ENCODE peak calls at places on chromosomes 5 and 9, in nine cellular contexts. O is mammary epithelial cell, S is glomerular endothelial cell, Q is LoVo, W is MCF 10A, Y is NCI-H510A treated with DMSO at 0.1 percent for 48 hours, P is ELR, E is adrenal gland, H is activated T-helper 1 cell treated with Interleukin-2 at 50 U/mL for 16 hours. V is an unnamed sample.

GRCh38 chr9:133484671-133485437 is 6.0 kb upstream of the SLC2A6 start:
- DNase-seq in O (no peak), S (no peak), Q (no peak), W (no peak), Y (no peak), P (no peak), E (no peak), H (no peak), V (no peak)

GRCh38 chr5:79143684-79144379 is 32.2 kb downstream of the BHMT start:
- DNase-seq in O (peak; percentile 78), S (no peak), Q (no peak), W (peak; percentile 62), Y (no peak), P (peak; percentile 69), E (no peak), H (no peak), V (no peak)

GRCh38 chr5:149452665-149453617 is 73.8 kb upstream of the IL17B start:
- DNase-seq in O (peak; percentile 90), S (no peak), Q (no peak), W (peak; percentile 80), Y (no peak), P (peak; percentile 97), E (no peak), H (no peak), V (no peak)

GRCh38 chr5:121867403-121867802 is 15.7 kb downstream of the FTMT start:
- DNase-seq in O (no peak), S (no peak), Q (no peak), W (no peak), Y (no peak), P (no peak), E (no peak), H (no peak), V (no peak)

GRCh38 chr5:155092318-155092717 is 78.8 kb downstream of the KIF4B start:
- DNase-seq in O (peak; percentile 40), S (no peak), Q (no peak), W (no peak), Y (no peak), P (peak; percentile 24), E (no peak), H (no peak), V (no peak)

GRCh38 chr5:143402464-143403356 is 776 bp downstream of the NR3C1 start:
- DNase-seq in O (peak; percentile 53), S (no peak), Q (peak; percentile 50), W (peak; percentile 78), Y (peak; percentile 12), P (peak; percentile 70), E (peak; percentile 67), H (peak; percentile 29), V (peak; percentile 24)

GRCh38 chr5:1536298-1537165 is 12.8 kb upstream of the LPCAT1 start:
- DNase-seq in O (no peak), S (no peak), Q (peak; percentile 44), W (no peak), Y (no peak), P (peak; percentile 37), E (peak; percentile 8), H (peak; percentile 49), V (peak; percentile 40)

GRCh38 chr9:22622823-22623222 is 176.2 kb downstream of the DMRTA1 start:
- DNase-seq in O (no peak), S (no peak), Q (no peak), W (no peak), Y (no peak), P (no peak), E (no peak), H (no peak), V (no peak)

GRCh38 chr9:7907636-7908195 is 108.1 kb upstream of the DMAC1 start:
- DNase-seq in O (no peak), S (no peak), Q (no peak), W (no peak), Y (no peak), P (no peak), E (no peak), H (no peak), V (no peak)

GRCh38 chr5:170565077-170565476 is 61.3 kb downstream of the KCNIP1 start:
- DNase-seq in O (no peak), S (no peak), Q (no peak), W (no peak), Y (no peak), P (no peak), E (no peak), H (no peak), V (no peak)

GRCh38 chr5:79702606-79703380 is 13.2 kb downstream of the CMYA5 start:
- DNase-seq in O (peak; percentile 56), S (no peak), Q (no peak), W (peak; percentile 60), Y (no peak), P (peak; percentile 43), E (no peak), H (no peak), V (no peak)

GRCh38 chr5:42547146-42547545 is 123.9 kb downstream of the GHR start:
- DNase-seq in O (peak; percentile 72), S (peak; percentile 52), Q (no peak), W (peak; percentile 71), Y (no peak), P (peak; percentile 6), E (no peak), H (no peak), V (no peak)

GRCh38 chr9:100087218-100087617 is 11.6 kb downstream of the ERP44 start:
- DNase-seq in O (peak; percentile 66), S (no peak), Q (no peak), W (peak; percentile 49), Y (no peak), P (peak; percentile 70), E (no peak), H (no peak), V (no peak)

GRCh38 chr5:132839426-132840301 is 9.2 kb upstream of the SHROOM1 start:
- DNase-seq in O (peak; percentile 73), S (peak; percentile 64), Q (no peak), W (peak; percentile 89), Y (no peak), P (peak; percentile 71), E (no peak), H (no peak), V (no peak)

GRCh38 chr5:166907314-166907713 is 1384.1 kb upstream of the WWC1 start:
- DNase-seq in O (peak; percentile 26), S (no peak), Q (no peak), W (peak; percentile 88), Y (no peak), P (no peak), E (no peak), H (no peak), V (no peak)

GRCh38 chr9:129310666-129311350 is 132.7 kb upstream of the IER5L start:
- DNase-seq in O (no peak), S (no peak), Q (no peak), W (no peak), Y (no peak), P (no peak), E (no peak), H (no peak), V (no peak)

GRCh38 chr5:88884435-88884877 is 1.5 kb upstream of the MEF2C start:
- DNase-seq in O (no peak), S (no peak), Q (no peak), W (no peak), Y (no peak), P (peak; percentile 13), E (no peak), H (no peak), V (no peak)

GRCh38 chr9:4380406-4380805 is 80.5 kb upstream of the GLIS3 start:
- DNase-seq in O (no peak), S (no peak), Q (no peak), W (no peak), Y (no peak), P (no peak), E (no peak), H (no peak), V (no peak)

GRCh38 chr9:128383791-128384190 is 12.6 kb downstream of the URM1 start:
- DNase-seq in O (no peak), S (no peak), Q (no peak), W (no peak), Y (no peak), P (no peak), E (no peak), H (no peak), V (no peak)

GRCh38 chr9:18710089-18710488 is 236.1 kb downstream of the ADAMTSL1 start:
- DNase-seq in O (no peak), S (no peak), Q (no peak), W (no peak), Y (no peak), P (peak; percentile 7), E (no peak), H (no peak), V (no peak)

GRCh38 chr5:113047234-113047633 is 70.6 kb downstream of the DCP2 start:
- DNase-seq in O (peak; percentile 39), S (no peak), Q (peak; percentile 89), W (peak; percentile 20), Y (no peak), P (peak; percentile 52), E (no peak), H (no peak), V (no peak)

GRCh38 chr5:476102-476813 is 33.3 kb downstream of the EXOC3 start:
- DNase-seq in O (no peak), S (no peak), Q (no peak), W (no peak), Y (no peak), P (no peak), E (no peak), H (no peak), V (no peak)

GRCh38 chr5:76866503-76866902 is 16.7 kb downstream of the S100Z start:
- DNase-seq in O (no peak), S (no peak), Q (no peak), W (no peak), Y (no peak), P (no peak), E (no peak), H (no peak), V (no peak)

GRCh38 chr9:99925542-99925941 is 19.1 kb downstream of the STX17 start:
- DNase-seq in O (no peak), S (no peak), Q (no peak), W (no peak), Y (no peak), P (no peak), E (no peak), H (no peak), V (no peak)

GRCh38 chr9:116516456-116516855 is 170.6 kb upstream of the TRIM32 start:
- DNase-seq in O (no peak), S (no peak), Q (no peak), W (no peak), Y (no peak), P (no peak), E (no peak), H (no peak), V (no peak)

GRCh38 chr5:16721151-16722102 is 104.6 kb upstream of the RETREG1 start:
- DNase-seq in O (no peak), S (no peak), Q (peak; percentile 30), W (no peak), Y (peak; percentile 35), P (no peak), E (no peak), H (no peak), V (no peak)

GRCh38 chr5:142717582-142718215 is 31.8 kb upstream of the FGF1 start:
- DNase-seq in O (peak; percentile 58), S (no peak), Q (no peak), W (peak; percentile 72), Y (peak; percentile 7), P (peak; percentile 72), E (peak; percentile 21), H (no peak), V (no peak)

GRCh38 chr9:38277601-38278200 is 114.8 kb upstream of the ALDH1B1 start:
- DNase-seq in O (no peak), S (no peak), Q (no peak), W (no peak), Y (peak; percentile 4), P (peak; percentile 15), E (no peak), H (no peak), V (no peak)

GRCh38 chr5:61884242-61884855 is 421.7 kb upstream of the KIF2A start:
- DNase-seq in O (peak; percentile 12), S (no peak), Q (no peak), W (no peak), Y (no peak), P (no peak), E (no peak), H (no peak), V (no peak)

GRCh38 chr5:53425598-53426516 is 54.6 kb upstream of the FST start:
- DNase-seq in O (no peak), S (no peak), Q (no peak), W (peak; percentile 31), Y (peak; percentile 16), P (peak; percentile 53), E (no peak), H (no peak), V (no peak)

GRCh38 chr9:130002320-130002719 is 40.7 kb downstream of the FNBP1 start:
- DNase-seq in O (no peak), S (no peak), Q (no peak), W (no peak), Y (no peak), P (no peak), E (no peak), H (no peak), V (no peak)

V was measured in stimulated activated CD8-positive, alpha-beta memory T cell treated with anti-CD3 and anti-CD28 coated beads, Interleukin-2, amount 100 ng/mL, for 1 hour.